ENCODE peak calls at places on chromosomes 11 and 22, in ten cellular contexts. One of them, this sample, is unnamed. For H3K36me3, the result is how much of the 10 kb centered on the place peaks cover.

GRCh38 chr11:36149538-36150242 is 139.5 kb downstream of the COMMD9 start:
- DNase-seq in lung: peak
- DNase-seq in brain microvascular endothelial cell: peak
- DNase-seq in cardiac muscle cell: peak
- DNase-seq in adrenal gland: peak
- DNase-seq in PC-3: peak
- DNase-seq in BE2C: peak
- DNase-seq in neuronal stem cell: peak
- DNase-seq in colonic mucosa: peak
- DNase-seq in stomach: peak
- DNase-seq in this sample: peak

GRCh38 chr11:59673291-59673690 is 4.5 kb upstream of the PATL1 start:
- DNase-seq in brain microvascular endothelial cell: no peak
- DNase-seq in PC-3: no peak
- DNase-seq in lung: no peak
- DNase-seq in stomach: no peak
- DNase-seq in BE2C: no peak
- DNase-seq in colonic mucosa: no peak
- DNase-seq in adrenal gland: no peak
- DNase-seq in neuronal stem cell: no peak
- DNase-seq in cardiac muscle cell: no peak
- DNase-seq in this sample: no peak

GRCh38 chr11:69558519-69558941 is 77.1 kb downstream of the LINC01488 start:
- DNase-seq in lung: no peak
- DNase-seq in neuronal stem cell: no peak
- DNase-seq in stomach: no peak
- DNase-seq in adrenal gland: no peak
- DNase-seq in BE2C: no peak
- DNase-seq in cardiac muscle cell: no peak
- DNase-seq in brain microvascular endothelial cell: no peak
- DNase-seq in colonic mucosa: no peak
- DNase-seq in PC-3: no peak
- DNase-seq in this sample: no peak

GRCh38 chr11:13972033-13972910 is 9.7 kb downstream of the SPON1 start:
- DNase-seq in BE2C: no peak
- DNase-seq in PC-3: no peak
- DNase-seq in adrenal gland: peak
- DNase-seq in neuronal stem cell: no peak
- DNase-seq in brain microvascular endothelial cell: no peak
- DNase-seq in lung: no peak
- DNase-seq in stomach: no peak
- DNase-seq in cardiac muscle cell: no peak
- DNase-seq in colonic mucosa: no peak
- DNase-seq in this sample: no peak

GRCh38 chr11:46345881-46346484 is 1.3 kb upstream of the DGKZ start:
- DNase-seq in adrenal gland: no peak
- DNase-seq in brain microvascular endothelial cell: no peak
- DNase-seq in neuronal stem cell: no peak
- DNase-seq in colonic mucosa: no peak
- DNase-seq in cardiac muscle cell: no peak
- DNase-seq in lung: no peak
- DNase-seq in BE2C: no peak
- DNase-seq in stomach: no peak
- DNase-seq in PC-3: no peak
- DNase-seq in this sample: no peak

GRCh38 chr11:69598147-69598546 is 42.8 kb upstream of the CCND1 start:
- DNase-seq in adrenal gland: no peak
- DNase-seq in neuronal stem cell: no peak
- DNase-seq in BE2C: peak
- DNase-seq in brain microvascular endothelial cell: no peak
- DNase-seq in cardiac muscle cell: no peak
- DNase-seq in colonic mucosa: no peak
- DNase-seq in stomach: no peak
- DNase-seq in lung: no peak
- DNase-seq in PC-3: peak
- DNase-seq in this sample: peak

GRCh38 chr11:128547946-128548654 is 39.3 kb downstream of the ETS1 start:
- DNase-seq in brain microvascular endothelial cell: no peak
- DNase-seq in colonic mucosa: no peak
- DNase-seq in adrenal gland: no peak
- DNase-seq in neuronal stem cell: no peak
- DNase-seq in PC-3: no peak
- DNase-seq in cardiac muscle cell: no peak
- DNase-seq in stomach: no peak
- DNase-seq in lung: no peak
- DNase-seq in BE2C: no peak
- DNase-seq in this sample: no peak

GRCh38 chr22:43616645-43617044 is 195.5 kb downstream of the EFCAB6 start:
- DNase-seq in brain microvascular endothelial cell: no peak
- DNase-seq in stomach: peak
- DNase-seq in BE2C: no peak
- DNase-seq in cardiac muscle cell: no peak
- DNase-seq in PC-3: no peak
- DNase-seq in lung: no peak
- DNase-seq in adrenal gland: no peak
- DNase-seq in neuronal stem cell: no peak
- DNase-seq in colonic mucosa: peak
- DNase-seq in this sample: peak

GRCh38 chr11:62919898-62920640 is 1.1 kb downstream of the CHRM1 start:
- DNase-seq in lung: no peak
- DNase-seq in neuronal stem cell: no peak
- DNase-seq in BE2C: no peak
- DNase-seq in adrenal gland: no peak
- DNase-seq in PC-3: no peak
- DNase-seq in brain microvascular endothelial cell: no peak
- DNase-seq in stomach: no peak
- DNase-seq in cardiac muscle cell: peak
- DNase-seq in colonic mucosa: no peak
- DNase-seq in this sample: no peak

DNA sequence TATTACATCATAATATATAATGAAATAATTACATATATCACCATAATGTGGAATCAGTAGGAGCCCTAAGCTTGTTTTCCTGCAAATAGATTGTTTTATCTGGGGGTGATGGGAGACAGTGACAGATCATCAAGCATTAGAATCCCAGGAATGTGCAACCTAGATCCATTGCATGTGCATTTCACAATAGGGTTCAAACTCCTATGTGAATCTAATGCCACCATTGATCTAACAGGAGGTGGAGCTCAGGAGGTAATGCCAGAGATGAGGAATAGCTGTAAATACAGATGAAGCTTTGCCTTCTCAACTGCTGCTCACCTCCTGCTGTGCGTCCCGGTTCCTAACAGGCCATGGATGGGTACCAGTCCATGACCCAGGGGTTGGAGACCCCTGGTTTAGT is 63.8 kb upstream of the CHORDC1 start:
- DNase-seq in BE2C: no peak
- DNase-seq in adrenal gland: no peak
- DNase-seq in cardiac muscle cell: no peak
- DNase-seq in colonic mucosa: no peak
- DNase-seq in brain microvascular endothelial cell: no peak
- DNase-seq in lung: no peak
- DNase-seq in PC-3: no peak
- DNase-seq in stomach: no peak
- DNase-seq in neuronal stem cell: no peak
- DNase-seq in this sample: no peak
- H3K36me3 ChIP-seq in BE2C: under half
- H3K36me3 ChIP-seq in adrenal gland: under half
- H3K36me3 ChIP-seq in cardiac muscle cell: under half
- H3K36me3 ChIP-seq in colonic mucosa: under half
- H3K36me3 ChIP-seq in brain microvascular endothelial cell: under half
- H3K36me3 ChIP-seq in lung: under half
- H3K36me3 ChIP-seq in PC-3: under half
- H3K36me3 ChIP-seq in stomach: under half
- H3K36me3 ChIP-seq in neuronal stem cell: under half
- H3K36me3 ChIP-seq in this sample: under half

DNA sequence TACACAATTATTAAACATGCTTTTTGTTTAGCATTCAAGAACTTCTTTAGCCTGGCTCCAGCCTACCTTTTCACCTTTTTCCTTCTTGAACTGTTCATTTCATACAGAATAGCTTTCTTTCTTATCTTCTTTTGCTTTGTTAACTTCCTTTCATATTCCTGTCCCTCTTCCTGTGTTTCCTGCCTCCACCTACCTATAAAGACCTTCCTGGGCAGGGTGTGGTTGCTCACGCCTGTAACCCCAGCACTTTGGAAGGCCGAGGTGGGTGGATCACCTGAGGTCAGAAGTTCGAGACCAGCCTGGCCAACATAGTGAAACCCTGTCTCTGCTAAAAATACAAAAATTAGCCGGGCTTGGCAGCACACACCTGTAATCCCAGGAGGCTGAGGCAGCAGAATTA is 22.9 kb downstream of the CAPRIN1 start:
- DNase-seq in BE2C: no peak
- DNase-seq in adrenal gland: no peak
- DNase-seq in brain microvascular endothelial cell: no peak
- DNase-seq in stomach: no peak
- DNase-seq in lung: no peak
- DNase-seq in neuronal stem cell: no peak
- DNase-seq in PC-3: no peak
- DNase-seq in cardiac muscle cell: no peak
- DNase-seq in colonic mucosa: peak
- DNase-seq in this sample: no peak
- H3K36me3 ChIP-seq in BE2C: under half
- H3K36me3 ChIP-seq in adrenal gland: under half
- H3K36me3 ChIP-seq in brain microvascular endothelial cell: half or more
- H3K36me3 ChIP-seq in stomach: under half
- H3K36me3 ChIP-seq in lung: under half
- H3K36me3 ChIP-seq in neuronal stem cell: under half
- H3K36me3 ChIP-seq in PC-3: half or more
- H3K36me3 ChIP-seq in cardiac muscle cell: half or more
- H3K36me3 ChIP-seq in colonic mucosa: under half
- H3K36me3 ChIP-seq in this sample: under half

GRCh38 chr11:61369372-61370348 is 7.5 kb downstream of the TMEM138 start:
- DNase-seq in brain microvascular endothelial cell: peak
- DNase-seq in PC-3: no peak
- DNase-seq in neuronal stem cell: no peak
- DNase-seq in cardiac muscle cell: no peak
- DNase-seq in adrenal gland: peak
- DNase-seq in lung: peak
- DNase-seq in stomach: no peak
- DNase-seq in BE2C: no peak
- DNase-seq in colonic mucosa: no peak
- DNase-seq in this sample: no peak
- H3K36me3 ChIP-seq in brain microvascular endothelial cell: under half
- H3K36me3 ChIP-seq in PC-3: half or more
- H3K36me3 ChIP-seq in neuronal stem cell: under half
- H3K36me3 ChIP-seq in cardiac muscle cell: under half
- H3K36me3 ChIP-seq in adrenal gland: under half
- H3K36me3 ChIP-seq in lung: under half
- H3K36me3 ChIP-seq in stomach: half or more
- H3K36me3 ChIP-seq in BE2C: under half
- H3K36me3 ChIP-seq in colonic mucosa: under half
- H3K36me3 ChIP-seq in this sample: under half

GRCh38 chr11:75784085-75784478 is 15.5 kb downstream of the DGAT2 start:
- DNase-seq in stomach: no peak
- DNase-seq in lung: no peak
- DNase-seq in adrenal gland: no peak
- DNase-seq in neuronal stem cell: no peak
- DNase-seq in cardiac muscle cell: no peak
- DNase-seq in PC-3: no peak
- DNase-seq in BE2C: no peak
- DNase-seq in colonic mucosa: no peak
- DNase-seq in brain microvascular endothelial cell: no peak
- DNase-seq in this sample: no peak
- H3K36me3 ChIP-seq in stomach: under half
- H3K36me3 ChIP-seq in lung: under half
- H3K36me3 ChIP-seq in adrenal gland: under half
- H3K36me3 ChIP-seq in neuronal stem cell: under half
- H3K36me3 ChIP-seq in cardiac muscle cell: under half
- H3K36me3 ChIP-seq in PC-3: under half
- H3K36me3 ChIP-seq in BE2C: under half
- H3K36me3 ChIP-seq in colonic mucosa: under half
- H3K36me3 ChIP-seq in brain microvascular endothelial cell: under half
- H3K36me3 ChIP-seq in this sample: under half

DNA sequence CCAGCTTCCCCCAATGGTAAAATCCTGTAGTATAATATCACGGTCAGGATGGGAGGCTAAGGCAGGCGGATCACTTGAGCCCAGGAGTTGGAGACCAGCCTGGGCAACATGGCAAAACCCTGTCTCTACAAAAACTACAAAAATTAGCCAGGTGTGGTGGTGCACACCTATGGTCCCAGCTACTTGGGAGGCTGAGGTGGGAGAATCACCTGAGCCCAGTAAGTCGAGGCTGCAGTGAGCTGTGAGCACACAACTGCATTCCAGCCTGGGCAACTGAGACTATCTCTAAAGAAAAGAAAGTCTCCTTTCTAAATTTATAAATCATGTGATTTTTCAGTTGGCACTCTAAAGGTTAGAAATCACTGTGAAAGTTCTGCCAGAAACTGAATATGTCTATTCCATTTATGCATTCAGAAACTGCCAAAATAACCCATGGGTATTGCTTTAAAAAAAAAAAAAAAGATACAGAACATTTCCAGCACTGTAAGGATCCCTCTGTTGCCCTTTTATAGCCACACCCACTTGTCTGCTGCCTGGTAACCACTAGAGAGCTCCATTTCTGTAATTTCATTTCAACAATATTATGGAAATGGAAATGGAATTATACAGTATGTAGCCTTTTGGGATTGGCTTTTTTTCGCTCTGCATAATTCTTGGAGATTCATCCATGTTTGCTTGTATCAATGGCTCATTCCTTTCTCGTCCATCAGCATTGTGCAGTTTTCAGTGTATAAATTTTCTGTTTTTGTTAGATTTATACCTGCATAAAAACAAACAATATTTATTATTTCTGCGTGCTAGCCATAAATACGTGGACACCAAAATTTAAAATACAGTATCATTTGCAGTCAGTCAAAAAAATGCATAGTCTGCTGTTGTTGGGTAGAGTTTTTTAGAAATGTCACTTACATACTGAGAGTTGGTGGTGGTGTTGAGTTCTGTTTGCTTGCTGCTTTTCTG is 9.4 kb downstream of the CDC45 start:
- DNase-seq in PC-3: peak
- DNase-seq in stomach: no peak
- DNase-seq in BE2C: no peak
- DNase-seq in colonic mucosa: no peak
- DNase-seq in lung: no peak
- DNase-seq in cardiac muscle cell: no peak
- DNase-seq in neuronal stem cell: no peak
- DNase-seq in adrenal gland: peak
- DNase-seq in brain microvascular endothelial cell: peak
- DNase-seq in this sample: peak
- H3K36me3 ChIP-seq in PC-3: under half
- H3K36me3 ChIP-seq in stomach: under half
- H3K36me3 ChIP-seq in BE2C: half or more
- H3K36me3 ChIP-seq in colonic mucosa: under half
- H3K36me3 ChIP-seq in lung: under half
- H3K36me3 ChIP-seq in cardiac muscle cell: under half
- H3K36me3 ChIP-seq in neuronal stem cell: under half
- H3K36me3 ChIP-seq in adrenal gland: under half
- H3K36me3 ChIP-seq in brain microvascular endothelial cell: under half
- H3K36me3 ChIP-seq in this sample: under half